ENCODE peak calls at places on chromosomes 7 and 10, in nine cellular contexts. One of them, this sample, is unnamed.

GRCh38 chr10:86523348-86523747 is 1.8 kb upstream of the WAPL start:
- DNase-seq in stimulated activated CD4-positive, alpha-beta T cell treated with anti-CD3 and anti-CD28 coated beads, Interleukin-2, amount 100 ng/mL, for 48 hours: no peak
- DNase-seq in NCI-H1105: no peak
- DNase-seq in putamen: peak
- DNase-seq in iPS-NIHi11: no peak
- DNase-seq in HTR-8/SVneo: no peak
- DNase-seq in lower lobe of right lung: no peak
- DNase-seq in IMR-90: peak
- DNase-seq in A172: no peak
- DNase-seq in this sample: peak

GRCh38 chr7:137962875-137963507 is 38.9 kb downstream of the CREB3L2 start:
- DNase-seq in stimulated activated CD4-positive, alpha-beta T cell treated with anti-CD3 and anti-CD28 coated beads, Interleukin-2, amount 100 ng/mL, for 48 hours: no peak
- DNase-seq in NCI-H1105: no peak
- DNase-seq in putamen: no peak
- DNase-seq in iPS-NIHi11: no peak
- DNase-seq in HTR-8/SVneo: no peak
- DNase-seq in lower lobe of right lung: no peak
- DNase-seq in IMR-90: no peak
- DNase-seq in A172: no peak
- DNase-seq in this sample: no peak

GRCh38 chr7:123538189-123538714 is 3.9 kb upstream of the IQUB start:
- DNase-seq in stimulated activated CD4-positive, alpha-beta T cell treated with anti-CD3 and anti-CD28 coated beads, Interleukin-2, amount 100 ng/mL, for 48 hours: no peak
- DNase-seq in NCI-H1105: no peak
- DNase-seq in putamen: peak
- DNase-seq in iPS-NIHi11: no peak
- DNase-seq in HTR-8/SVneo: peak
- DNase-seq in lower lobe of right lung: no peak
- DNase-seq in IMR-90: peak
- DNase-seq in A172: peak
- DNase-seq in this sample: peak

GRCh38 chr7:18239212-18239611 is 211.6 kb upstream of the PRPS1L1 start:
- DNase-seq in stimulated activated CD4-positive, alpha-beta T cell treated with anti-CD3 and anti-CD28 coated beads, Interleukin-2, amount 100 ng/mL, for 48 hours: no peak
- DNase-seq in NCI-H1105: no peak
- DNase-seq in putamen: no peak
- DNase-seq in iPS-NIHi11: no peak
- DNase-seq in HTR-8/SVneo: no peak
- DNase-seq in lower lobe of right lung: no peak
- DNase-seq in IMR-90: no peak
- DNase-seq in A172: no peak
- DNase-seq in this sample: no peak

GRCh38 chr10:75191821-75192568 is 18.6 kb upstream of the VDAC2 start:
- DNase-seq in stimulated activated CD4-positive, alpha-beta T cell treated with anti-CD3 and anti-CD28 coated beads, Interleukin-2, amount 100 ng/mL, for 48 hours: no peak
- DNase-seq in NCI-H1105: no peak
- DNase-seq in putamen: no peak
- DNase-seq in iPS-NIHi11: no peak
- DNase-seq in HTR-8/SVneo: peak
- DNase-seq in lower lobe of right lung: peak
- DNase-seq in IMR-90: peak
- DNase-seq in A172: peak
- DNase-seq in this sample: peak

GRCh38 chr10:118850418-118851061 is 95.8 kb upstream of the CACUL1 start:
- DNase-seq in stimulated activated CD4-positive, alpha-beta T cell treated with anti-CD3 and anti-CD28 coated beads, Interleukin-2, amount 100 ng/mL, for 48 hours: peak
- DNase-seq in NCI-H1105: peak
- DNase-seq in putamen: peak
- DNase-seq in iPS-NIHi11: peak
- DNase-seq in HTR-8/SVneo: no peak
- DNase-seq in lower lobe of right lung: peak
- DNase-seq in IMR-90: peak
- DNase-seq in A172: peak
- DNase-seq in this sample: peak

GRCh38 chr10:132237396-132237795 is 50.6 kb downstream of the DPYSL4 start:
- DNase-seq in stimulated activated CD4-positive, alpha-beta T cell treated with anti-CD3 and anti-CD28 coated beads, Interleukin-2, amount 100 ng/mL, for 48 hours: no peak
- DNase-seq in NCI-H1105: no peak
- DNase-seq in putamen: peak
- DNase-seq in iPS-NIHi11: no peak
- DNase-seq in HTR-8/SVneo: no peak
- DNase-seq in lower lobe of right lung: no peak
- DNase-seq in IMR-90: no peak
- DNase-seq in A172: no peak
- DNase-seq in this sample: no peak

GRCh38 chr10:117248700-117249465 is 8.0 kb downstream of the SLC18A2 start:
- DNase-seq in stimulated activated CD4-positive, alpha-beta T cell treated with anti-CD3 and anti-CD28 coated beads, Interleukin-2, amount 100 ng/mL, for 48 hours: no peak
- DNase-seq in NCI-H1105: no peak
- DNase-seq in putamen: no peak
- DNase-seq in iPS-NIHi11: no peak
- DNase-seq in HTR-8/SVneo: no peak
- DNase-seq in lower lobe of right lung: no peak
- DNase-seq in IMR-90: no peak
- DNase-seq in A172: no peak
- DNase-seq in this sample: no peak

GRCh38 chr7:44307301-44307900 is 18.0 kb downstream of the CAMK2B start:
- DNase-seq in stimulated activated CD4-positive, alpha-beta T cell treated with anti-CD3 and anti-CD28 coated beads, Interleukin-2, amount 100 ng/mL, for 48 hours: no peak
- DNase-seq in NCI-H1105: peak
- DNase-seq in putamen: no peak
- DNase-seq in iPS-NIHi11: peak
- DNase-seq in HTR-8/SVneo: peak
- DNase-seq in lower lobe of right lung: no peak
- DNase-seq in IMR-90: peak
- DNase-seq in A172: peak
- DNase-seq in this sample: peak

GRCh38 chr7:16137944-16138343 is 283.4 kb downstream of the CRPPA start:
- DNase-seq in stimulated activated CD4-positive, alpha-beta T cell treated with anti-CD3 and anti-CD28 coated beads, Interleukin-2, amount 100 ng/mL, for 48 hours: no peak
- DNase-seq in NCI-H1105: no peak
- DNase-seq in putamen: no peak
- DNase-seq in iPS-NIHi11: no peak
- DNase-seq in HTR-8/SVneo: no peak
- DNase-seq in lower lobe of right lung: no peak
- DNase-seq in IMR-90: no peak
- DNase-seq in A172: no peak
- DNase-seq in this sample: no peak

GRCh38 chr10:77853256-77853655 is 73.3 kb downstream of the DLG5 start:
- DNase-seq in stimulated activated CD4-positive, alpha-beta T cell treated with anti-CD3 and anti-CD28 coated beads, Interleukin-2, amount 100 ng/mL, for 48 hours: no peak
- DNase-seq in NCI-H1105: no peak
- DNase-seq in putamen: no peak
- DNase-seq in iPS-NIHi11: no peak
- DNase-seq in HTR-8/SVneo: no peak
- DNase-seq in lower lobe of right lung: no peak
- DNase-seq in IMR-90: no peak
- DNase-seq in A172: no peak
- DNase-seq in this sample: no peak

GRCh38 chr7:54961391-54961790 is 57.4 kb upstream of the EGFR start:
- DNase-seq in stimulated activated CD4-positive, alpha-beta T cell treated with anti-CD3 and anti-CD28 coated beads, Interleukin-2, amount 100 ng/mL, for 48 hours: no peak
- DNase-seq in NCI-H1105: no peak
- DNase-seq in putamen: no peak
- DNase-seq in iPS-NIHi11: no peak
- DNase-seq in HTR-8/SVneo: no peak
- DNase-seq in lower lobe of right lung: no peak
- DNase-seq in IMR-90: no peak
- DNase-seq in A172: no peak
- DNase-seq in this sample: no peak

GRCh38 chr7:157751951-157752673 is 415.3 kb downstream of the DNAJB6 start:
- DNase-seq in stimulated activated CD4-positive, alpha-beta T cell treated with anti-CD3 and anti-CD28 coated beads, Interleukin-2, amount 100 ng/mL, for 48 hours: no peak
- DNase-seq in NCI-H1105: no peak
- DNase-seq in putamen: no peak
- DNase-seq in iPS-NIHi11: no peak
- DNase-seq in HTR-8/SVneo: no peak
- DNase-seq in lower lobe of right lung: no peak
- DNase-seq in IMR-90: no peak
- DNase-seq in A172: no peak
- DNase-seq in this sample: no peak

GRCh38 chr7:96591900-96592676 is 117.6 kb downstream of the SEM1 start:
- DNase-seq in stimulated activated CD4-positive, alpha-beta T cell treated with anti-CD3 and anti-CD28 coated beads, Interleukin-2, amount 100 ng/mL, for 48 hours: no peak
- DNase-seq in NCI-H1105: no peak
- DNase-seq in putamen: no peak
- DNase-seq in iPS-NIHi11: peak
- DNase-seq in HTR-8/SVneo: no peak
- DNase-seq in lower lobe of right lung: no peak
- DNase-seq in IMR-90: no peak
- DNase-seq in A172: no peak
- DNase-seq in this sample: peak

GRCh38 chr7:129013048-129013721 is 41.7 kb downstream of the TNPO3 start:
- DNase-seq in stimulated activated CD4-positive, alpha-beta T cell treated with anti-CD3 and anti-CD28 coated beads, Interleukin-2, amount 100 ng/mL, for 48 hours: no peak
- DNase-seq in NCI-H1105: no peak
- DNase-seq in putamen: no peak
- DNase-seq in iPS-NIHi11: no peak
- DNase-seq in HTR-8/SVneo: no peak
- DNase-seq in lower lobe of right lung: no peak
- DNase-seq in IMR-90: no peak
- DNase-seq in A172: no peak
- DNase-seq in this sample: no peak

GRCh38 chr10:114729103-114729659 is 71.1 kb upstream of the ABLIM1 start:
- DNase-seq in stimulated activated CD4-positive, alpha-beta T cell treated with anti-CD3 and anti-CD28 coated beads, Interleukin-2, amount 100 ng/mL, for 48 hours: no peak
- DNase-seq in NCI-H1105: no peak
- DNase-seq in putamen: peak
- DNase-seq in iPS-NIHi11: no peak
- DNase-seq in HTR-8/SVneo: no peak
- DNase-seq in lower lobe of right lung: no peak
- DNase-seq in IMR-90: no peak
- DNase-seq in A172: no peak
- DNase-seq in this sample: peak

GRCh38 chr7:139644191-139644590 is 120.7 kb downstream of the CLEC2L start:
- DNase-seq in stimulated activated CD4-positive, alpha-beta T cell treated with anti-CD3 and anti-CD28 coated beads, Interleukin-2, amount 100 ng/mL, for 48 hours: no peak
- DNase-seq in NCI-H1105: no peak
- DNase-seq in putamen: no peak
- DNase-seq in iPS-NIHi11: no peak
- DNase-seq in HTR-8/SVneo: no peak
- DNase-seq in lower lobe of right lung: no peak
- DNase-seq in IMR-90: no peak
- DNase-seq in A172: no peak
- DNase-seq in this sample: no peak

GRCh38 chr10:22017283-22018020 is 13.9 kb upstream of the DNAJC1 start:
- DNase-seq in stimulated activated CD4-positive, alpha-beta T cell treated with anti-CD3 and anti-CD28 coated beads, Interleukin-2, amount 100 ng/mL, for 48 hours: no peak
- DNase-seq in NCI-H1105: no peak
- DNase-seq in putamen: no peak
- DNase-seq in iPS-NIHi11: no peak
- DNase-seq in HTR-8/SVneo: no peak
- DNase-seq in lower lobe of right lung: no peak
- DNase-seq in IMR-90: no peak
- DNase-seq in A172: no peak
- DNase-seq in this sample: no peak

GRCh38 chr10:122310311-122311050 is 39.4 kb downstream of the BTBD16 start:
- DNase-seq in stimulated activated CD4-positive, alpha-beta T cell treated with anti-CD3 and anti-CD28 coated beads, Interleukin-2, amount 100 ng/mL, for 48 hours: no peak
- DNase-seq in NCI-H1105: no peak
- DNase-seq in putamen: no peak
- DNase-seq in iPS-NIHi11: no peak
- DNase-seq in HTR-8/SVneo: no peak
- DNase-seq in lower lobe of right lung: no peak
- DNase-seq in IMR-90: no peak
- DNase-seq in A172: no peak
- DNase-seq in this sample: no peak

GRCh38 chr7:48112431-48113165 is 23.5 kb downstream of the UPP1 start:
- DNase-seq in stimulated activated CD4-positive, alpha-beta T cell treated with anti-CD3 and anti-CD28 coated beads, Interleukin-2, amount 100 ng/mL, for 48 hours: no peak
- DNase-seq in NCI-H1105: no peak
- DNase-seq in putamen: no peak
- DNase-seq in iPS-NIHi11: no peak
- DNase-seq in HTR-8/SVneo: no peak
- DNase-seq in lower lobe of right lung: no peak
- DNase-seq in IMR-90: peak
- DNase-seq in A172: peak
- DNase-seq in this sample: no peak

GRCh38 chr7:129864042-129864441 is 88.7 kb downstream of the UBE2H start:
- DNase-seq in stimulated activated CD4-positive, alpha-beta T cell treated with anti-CD3 and anti-CD28 coated beads, Interleukin-2, amount 100 ng/mL, for 48 hours: no peak
- DNase-seq in NCI-H1105: no peak
- DNase-seq in putamen: no peak
- DNase-seq in iPS-NIHi11: no peak
- DNase-seq in HTR-8/SVneo: no peak
- DNase-seq in lower lobe of right lung: no peak
- DNase-seq in IMR-90: no peak
- DNase-seq in A172: no peak
- DNase-seq in this sample: no peak

GRCh38 chr10:83725567-83725966 is 413.7 kb upstream of the GHITM start:
- DNase-seq in stimulated activated CD4-positive, alpha-beta T cell treated with anti-CD3 and anti-CD28 coated beads, Interleukin-2, amount 100 ng/mL, for 48 hours: no peak
- DNase-seq in NCI-H1105: no peak
- DNase-seq in putamen: no peak
- DNase-seq in iPS-NIHi11: no peak
- DNase-seq in HTR-8/SVneo: no peak
- DNase-seq in lower lobe of right lung: no peak
- DNase-seq in IMR-90: no peak
- DNase-seq in A172: no peak
- DNase-seq in this sample: no peak

GRCh38 chr7:46945328-46945727 is 636.6 kb downstream of the TNS3 start:
- DNase-seq in stimulated activated CD4-positive, alpha-beta T cell treated with anti-CD3 and anti-CD28 coated beads, Interleukin-2, amount 100 ng/mL, for 48 hours: no peak
- DNase-seq in NCI-H1105: no peak
- DNase-seq in putamen: no peak
- DNase-seq in iPS-NIHi11: no peak
- DNase-seq in HTR-8/SVneo: no peak
- DNase-seq in lower lobe of right lung: no peak
- DNase-seq in IMR-90: no peak
- DNase-seq in A172: no peak
- DNase-seq in this sample: no peak

GRCh38 chr10:43228783-43229207 is 38.1 kb downstream of the RASGEF1A start:
- DNase-seq in stimulated activated CD4-positive, alpha-beta T cell treated with anti-CD3 and anti-CD28 coated beads, Interleukin-2, amount 100 ng/mL, for 48 hours: no peak
- DNase-seq in NCI-H1105: no peak
- DNase-seq in putamen: no peak
- DNase-seq in iPS-NIHi11: no peak
- DNase-seq in HTR-8/SVneo: no peak
- DNase-seq in lower lobe of right lung: peak
- DNase-seq in IMR-90: no peak
- DNase-seq in A172: no peak
- DNase-seq in this sample: no peak